ENCODE peak calls at places on chromosomes 12 and 14, in six cellular contexts. O, D, E, N, M and R are unnamed samples.

GRCh38 chr14:96038558-96038919 is 623 bp upstream of the C14orf132 start:
- DNase-seq in O (no peak), M (no peak), N (no peak), D (no peak), E (no peak), R (no peak)

GRCh38 chr14:97760050-97760449 is 962.9 kb downstream of the VRK1 start:
- DNase-seq in M (no peak), E (no peak), O (no peak), N (no peak), D (no peak), R (no peak)

GRCh38 chr12:28611501-28611900 is 421.2 kb downstream of the CCDC91 start:
- DNase-seq in M (no peak), D (no peak), O (no peak), E (no peak), N (no peak), R (no peak)

GRCh38 chr14:104749111-104749649 is 3.8 kb upstream of the SIVA1 start:
- DNase-seq in N (no peak), M (no peak), E (peak), D (no peak), O (peak), R (no peak)

GRCh38 chr12:118183155-118183554 is 47.2 kb downstream of the PEBP1 start:
- DNase-seq in D (no peak), O (no peak), E (no peak), M (no peak), N (no peak), R (peak)

GRCh38 chr12:3671330-3672112 is 81.4 kb downstream of the CRACR2A start:
- DNase-seq in D (no peak), N (no peak), E (no peak), O (no peak), M (no peak), R (no peak)

GRCh38 chr12:30063435-30063945 is 279.7 kb upstream of the TMTC1 start:
- DNase-seq in O (no peak), N (no peak), D (no peak), E (no peak), M (no peak), R (no peak)

GRCh38 chr12:126507231-126507630 is 1442.0 kb downstream of the AACS start:
- DNase-seq in D (no peak), E (no peak), O (no peak), M (no peak), N (no peak), R (no peak)

GRCh38 chr12:101608301-101609133 is 13.7 kb downstream of the MYBPC1 start:
- DNase-seq in O (no peak), D (peak), E (no peak), M (no peak), N (no peak), R (no peak)

GRCh38 chr12:31781894-31782540 is 53.2 kb upstream of the AMN1 start:
- DNase-seq in M (no peak), O (no peak), E (no peak), D (no peak), N (no peak), R (no peak)

GRCh38 chr12:83759906-83760305 is 1073.2 kb downstream of the TMTC2 start:
- DNase-seq in O (no peak), E (no peak), N (no peak), D (no peak), M (no peak), R (no peak)

GRCh38 chr12:132807295-132808222 is 21.1 kb downstream of the GOLGA3 start:
- DNase-seq in O (no peak), D (no peak), M (no peak), N (no peak), E (no peak), R (no peak)

GRCh38 chr12:57006809-57007475 is 596 bp upstream of the ZBTB39 start:
- DNase-seq in D (no peak), M (no peak), E (no peak), N (no peak), O (no peak), R (no peak)

GRCh38 chr14:24394275-24394674 is 4.5 kb upstream of the NYNRIN start:
- DNase-seq in N (no peak), E (no peak), M (no peak), D (no peak), O (no peak), R (no peak)

GRCh38 chr14:68585690-68586089 is 207.2 kb downstream of the ZFP36L1 start:
- DNase-seq in N (no peak), E (peak), M (no peak), D (no peak), O (no peak), R (no peak)

GRCh38 chr12:48542300-48542928 is 17.0 kb downstream of the OR8S1 start:
- DNase-seq in D (no peak), O (peak), N (peak), E (no peak), M (no peak), R (peak)

GRCh38 chr12:69639400-69640016 is 28.8 kb upstream of the LRRC10 start:
- DNase-seq in N (peak), M (peak), O (peak), D (peak), E (peak), R (peak)

GRCh38 chr12:80627773-80628172 is 79.7 kb upstream of the MYF6 start:
- DNase-seq in D (no peak), M (no peak), E (peak), N (no peak), O (peak), R (no peak)

GRCh38 chr12:6767592-6768384 is 1.6 kb downstream of the PTMS start:
- DNase-seq in N (peak), D (no peak), E (no peak), M (peak), O (peak), R (no peak)

GRCh38 chr14:75389679-75390078 is 38.1 kb upstream of the JDP2 start:
- DNase-seq in E (peak), O (peak), N (no peak), D (no peak), M (no peak), R (no peak)

GRCh38 chr14:89294060-89294459 is 123.0 kb downstream of the FOXN3 start:
- DNase-seq in E (no peak), O (no peak), D (no peak), M (no peak), N (no peak), R (no peak)

GRCh38 chr12:6171409-6172015 is 28.7 kb upstream of the CD9 start:
- DNase-seq in E (no peak), D (no peak), M (no peak), N (no peak), O (no peak), R (no peak)

GRCh38 chr12:111469406-111469805 is 63.7 kb downstream of the SH2B3 start:
- DNase-seq in O (peak), M (no peak), D (no peak), N (no peak), E (peak), R (no peak)

GRCh38 chr14:93309430-93309966 is 23.3 kb downstream of the BTBD7 start:
- DNase-seq in D (no peak), N (no peak), E (no peak), M (no peak), O (no peak), R (no peak)

GRCh38 chr12:92078167-92079053 is 67.2 kb downstream of the BTG1 start:
- DNase-seq in D (no peak), N (no peak), O (peak), M (no peak), E (peak), R (no peak)

GRCh38 chr14:61671086-61671485 is 24.2 kb upstream of the HIF1A start:
- DNase-seq in M (no peak), E (no peak), D (no peak), O (no peak), N (no peak), R (peak)

GRCh38 chr12:12508612-12509011 is 54.1 kb downstream of the DUSP16 start:
- DNase-seq in D (no peak), N (no peak), M (no peak), E (no peak), O (peak), R (no peak)

GRCh38 chr12:50089730-50090129 is 4.6 kb downstream of the SMARCD1 start:
- DNase-seq in E (no peak), O (no peak), M (no peak), N (no peak), D (no peak), R (no peak)

GRCh38 chr12:132445884-132446471 is 44.0 kb upstream of the FBRSL1 start:
- DNase-seq in N (peak), E (peak), M (peak), D (no peak), O (peak), R (no peak)

GRCh38 chr14:80434574-80435321 is 223.4 kb upstream of the DIO2 start:
- DNase-seq in M (no peak), N (no peak), D (no peak), O (peak), E (peak), R (no peak)

GRCh38 chr12:47949441-47950341 is 13.7 kb upstream of the TMEM106C start:
- DNase-seq in O (peak), E (peak), D (peak), M (peak), N (peak), R (peak)

GRCh38 chr14:103196716-103197115 is 73.5 kb downstream of the TNFAIP2 start:
- DNase-seq in O (no peak), N (no peak), E (no peak), M (no peak), D (no peak), R (no peak)

GRCh38 chr14:84493779-84494178 is 1036.2 kb upstream of the FLRT2 start:
- DNase-seq in D (no peak), N (no peak), O (no peak), M (no peak), E (peak), R (no peak)

GRCh38 chr14:79424462-79424861 is 786.8 kb downstream of the DIO2 start:
- DNase-seq in N (no peak), M (no peak), D (no peak), E (no peak), O (no peak), R (no peak)

GRCh38 chr14:61188196-61188595 is 92.9 kb downstream of the TMEM30B start:
- DNase-seq in O (peak), M (peak), D (peak), N (peak), E (no peak), R (no peak)

GRCh38 chr12:30905483-30906009 is 21.0 kb upstream of the TSPAN11 start:
- DNase-seq in D (no peak), E (peak), O (no peak), N (no peak), M (no peak), R (no peak)

GRCh38 chr12:85825751-85826150 is 10.5 kb downstream of the RASSF9 start:
- DNase-seq in M (no peak), N (no peak), O (no peak), E (peak), D (no peak), R (no peak)

GRCh38 chr12:47828967-47829482 is 9.3 kb upstream of the HDAC7 start:
- DNase-seq in N (peak), E (peak), M (peak), O (peak), D (peak), R (no peak)